ENCODE peak calls at places on chromosomes 2 and 18, in seven cellular contexts. One of them, this sample, is unnamed.

GRCh38 chr2:30769891-30770462 is 37.3 kb downstream of the CAPN13 start:
- DNase-seq in HCT116: no peak
- DNase-seq in GM23338: no peak
- DNase-seq in MM.1S: no peak
- DNase-seq in SK-N-SH: no peak
- DNase-seq in PC-3: no peak
- DNase-seq in hepatocyte: no peak
- DNase-seq in this sample: no peak

GRCh38 chr2:8508766-8509165 is 173.1 kb upstream of the ID2 start:
- DNase-seq in HCT116: no peak
- DNase-seq in GM23338: no peak
- DNase-seq in MM.1S: no peak
- DNase-seq in SK-N-SH: no peak
- DNase-seq in PC-3: no peak
- DNase-seq in hepatocyte: no peak
- DNase-seq in this sample: no peak

GRCh38 chr2:3718679-3719078 is 15.3 kb downstream of the DCDC2C start:
- DNase-seq in HCT116: no peak
- DNase-seq in GM23338: no peak
- DNase-seq in MM.1S: no peak
- DNase-seq in SK-N-SH: no peak
- DNase-seq in PC-3: no peak
- DNase-seq in hepatocyte: no peak
- DNase-seq in this sample: no peak

GRCh38 chr2:10832228-10832936 is 19.8 kb upstream of the PDIA6 start:
- DNase-seq in HCT116: peak; percentile 69
- DNase-seq in GM23338: peak; percentile 93
- DNase-seq in MM.1S: peak; percentile 87
- DNase-seq in SK-N-SH: peak; percentile 98
- DNase-seq in PC-3: peak; percentile 92
- DNase-seq in hepatocyte: peak; percentile 92
- DNase-seq in this sample: peak; percentile 87

GRCh38 chr2:8847400-8847799 is 10.0 kb upstream of the KIDINS220 start:
- DNase-seq in HCT116: no peak
- DNase-seq in GM23338: no peak
- DNase-seq in MM.1S: no peak
- DNase-seq in SK-N-SH: no peak
- DNase-seq in PC-3: peak; percentile 33
- DNase-seq in hepatocyte: no peak
- DNase-seq in this sample: no peak

GRCh38 chr2:230225486-230225885 is at the start of gene SP140:
- DNase-seq in HCT116: no peak
- DNase-seq in GM23338: no peak
- DNase-seq in MM.1S: peak; percentile 90
- DNase-seq in SK-N-SH: no peak
- DNase-seq in PC-3: no peak
- DNase-seq in hepatocyte: no peak
- DNase-seq in this sample: peak; percentile 57

GRCh38 chr2:144267209-144267608 is 252.7 kb downstream of the ZEB2 start:
- DNase-seq in HCT116: no peak
- DNase-seq in GM23338: no peak
- DNase-seq in MM.1S: peak; percentile 50
- DNase-seq in SK-N-SH: no peak
- DNase-seq in PC-3: no peak
- DNase-seq in hepatocyte: no peak
- DNase-seq in this sample: peak; percentile 28

GRCh38 chr2:163044116-163044515 is 205.5 kb upstream of the KCNH7 start:
- DNase-seq in HCT116: no peak
- DNase-seq in GM23338: no peak
- DNase-seq in MM.1S: no peak
- DNase-seq in SK-N-SH: no peak
- DNase-seq in PC-3: peak; percentile 15
- DNase-seq in hepatocyte: peak; percentile 11
- DNase-seq in this sample: no peak

GRCh38 chr18:413263-413662 is 87.2 kb downstream of the COLEC12 start:
- DNase-seq in HCT116: no peak
- DNase-seq in GM23338: no peak
- DNase-seq in MM.1S: no peak
- DNase-seq in SK-N-SH: no peak
- DNase-seq in PC-3: peak; percentile 40
- DNase-seq in hepatocyte: no peak
- DNase-seq in this sample: no peak

GRCh38 chr2:209049608-209050007 is 374.2 kb upstream of the MAP2 start:
- DNase-seq in HCT116: no peak
- DNase-seq in GM23338: peak; percentile 22
- DNase-seq in MM.1S: no peak
- DNase-seq in SK-N-SH: no peak
- DNase-seq in PC-3: no peak
- DNase-seq in hepatocyte: no peak
- DNase-seq in this sample: no peak

GRCh38 chr18:62976227-62976626 is 260.9 kb downstream of the PHLPP1 start:
- DNase-seq in HCT116: no peak
- DNase-seq in GM23338: no peak
- DNase-seq in MM.1S: no peak
- DNase-seq in SK-N-SH: no peak
- DNase-seq in PC-3: peak; percentile 84
- DNase-seq in hepatocyte: no peak
- DNase-seq in this sample: no peak

GRCh38 chr18:11149441-11150270 is at the start of gene PIEZO2:
- DNase-seq in HCT116: no peak
- DNase-seq in GM23338: peak; percentile 85
- DNase-seq in MM.1S: no peak
- DNase-seq in SK-N-SH: peak; percentile 28
- DNase-seq in PC-3: no peak
- DNase-seq in hepatocyte: peak; percentile 88
- DNase-seq in this sample: no peak

GRCh38 chr18:777021-777420 is 35.0 kb downstream of the YES1 start:
- DNase-seq in HCT116: no peak
- DNase-seq in GM23338: no peak
- DNase-seq in MM.1S: no peak
- DNase-seq in SK-N-SH: no peak
- DNase-seq in PC-3: no peak
- DNase-seq in hepatocyte: no peak
- DNase-seq in this sample: no peak

DNA sequence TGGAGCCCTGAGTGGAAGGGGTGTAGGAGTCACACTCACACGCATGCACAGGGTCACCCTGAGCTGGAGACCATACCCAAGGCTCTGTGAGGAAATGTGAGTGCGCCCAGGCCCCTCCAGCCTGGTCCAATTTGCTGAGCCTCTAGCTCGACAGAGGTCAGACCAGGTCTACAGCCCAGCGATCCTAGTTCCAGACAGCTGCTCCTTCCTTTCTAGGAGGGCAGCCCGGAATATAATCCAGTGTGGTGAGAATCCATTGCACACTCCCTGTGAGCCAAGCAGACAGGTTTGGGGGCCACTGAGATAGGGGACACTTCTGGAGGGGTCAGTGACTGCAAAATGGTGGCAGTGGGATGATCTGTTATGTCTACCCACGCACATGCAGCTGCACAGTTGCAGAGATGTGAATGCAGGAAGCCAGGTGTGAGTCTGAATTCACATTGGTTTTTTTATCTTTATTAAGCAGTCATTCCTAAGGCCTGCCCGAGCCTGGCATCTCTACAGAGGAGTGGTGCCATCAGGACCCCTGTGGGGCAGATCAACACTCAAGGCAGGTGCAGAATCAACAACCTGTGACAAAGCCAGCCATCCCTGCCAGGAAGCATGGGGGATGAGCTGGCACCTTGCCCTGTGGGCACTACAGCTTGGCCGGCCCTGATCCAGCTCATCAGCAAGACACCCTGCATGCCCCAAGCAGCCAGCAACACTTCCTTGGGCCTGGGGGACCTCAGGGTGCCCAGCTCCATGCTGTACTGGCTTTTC is at the start of gene GPR148:
- DNase-seq in HCT116: no peak
- DNase-seq in GM23338: no peak
- DNase-seq in MM.1S: no peak
- DNase-seq in SK-N-SH: no peak
- DNase-seq in PC-3: no peak
- DNase-seq in hepatocyte: no peak
- DNase-seq in this sample: no peak
- H3K4me2 ChIP-seq in HCT116: peak within 1 kb of the TSS; percentile 70
- H3K4me2 ChIP-seq in GM23338: peak within 1 kb of the TSS; percentile 100
- H3K4me2 ChIP-seq in MM.1S: peak within 1 kb of the TSS; percentile 83
- H3K4me2 ChIP-seq in SK-N-SH: peak within 1 kb of the TSS; percentile 88
- H3K4me2 ChIP-seq in PC-3: peak within 1 kb of the TSS; percentile 94
- H3K4me2 ChIP-seq in hepatocyte: peak within 1 kb of the TSS; percentile 87
- H3K4me2 ChIP-seq in this sample: peak within 1 kb of the TSS; percentile 61

DNA sequence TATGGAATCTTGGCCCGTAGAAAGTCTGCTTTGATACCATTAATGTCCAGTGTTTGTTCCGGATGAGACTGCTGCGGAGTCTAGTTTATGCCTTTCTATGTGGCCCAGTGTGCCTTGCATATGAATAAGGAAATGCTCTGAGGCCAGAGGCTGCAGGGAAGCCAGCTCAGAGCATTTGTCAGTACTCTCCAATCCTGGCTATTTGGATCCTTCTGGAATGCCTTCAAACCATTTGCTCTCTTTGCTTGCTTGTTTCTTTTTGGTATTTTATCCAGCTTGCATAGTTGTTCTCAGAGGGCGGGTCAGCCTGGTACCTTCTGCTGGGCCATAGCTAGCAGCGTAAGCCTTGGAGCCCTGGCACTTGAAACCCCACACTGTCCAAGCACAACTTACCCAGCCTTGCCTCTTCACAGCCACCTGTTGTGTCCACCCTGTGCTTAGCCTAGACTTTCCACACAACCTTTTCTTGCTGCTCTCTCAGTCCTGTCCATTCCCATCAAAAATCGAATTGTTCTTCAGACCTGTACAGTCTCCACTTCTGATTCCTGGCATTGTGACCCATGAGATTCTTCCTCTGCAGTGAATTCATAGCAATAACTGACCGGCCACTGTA is 20.5 kb downstream of the CENPO start:
- DNase-seq in HCT116: no peak
- DNase-seq in GM23338: no peak
- DNase-seq in MM.1S: no peak
- DNase-seq in SK-N-SH: no peak
- DNase-seq in PC-3: no peak
- DNase-seq in hepatocyte: no peak
- DNase-seq in this sample: no peak
- TF ChIP-seq CTCF in HCT116: no peak
- TF ChIP-seq CTCF in GM23338: no peak
- TF ChIP-seq CTCF in MM.1S: no peak
- TF ChIP-seq CTCF in SK-N-SH: no peak
- TF ChIP-seq CTCF in PC-3: no peak
- TF ChIP-seq CTCF in hepatocyte: no peak
- TF ChIP-seq CTCF in this sample: no peak

GRCh38 chr18:76464281-76465259 is 30.5 kb downstream of the ZNF516 start:
- DNase-seq in HCT116: no peak
- DNase-seq in GM23338: no peak
- DNase-seq in MM.1S: no peak
- DNase-seq in SK-N-SH: no peak
- DNase-seq in PC-3: no peak
- DNase-seq in hepatocyte: no peak
- DNase-seq in this sample: no peak

GRCh38 chr18:76463358-76463757 is 31.7 kb downstream of the ZNF516 start:
- DNase-seq in HCT116: no peak
- DNase-seq in GM23338: no peak
- DNase-seq in MM.1S: no peak
- DNase-seq in SK-N-SH: no peak
- DNase-seq in PC-3: no peak
- DNase-seq in hepatocyte: no peak
- DNase-seq in this sample: no peak

GRCh38 chr18:76462326-76462694 is 32.7 kb downstream of the ZNF516 start:
- DNase-seq in HCT116: no peak
- DNase-seq in GM23338: no peak
- DNase-seq in MM.1S: no peak
- DNase-seq in SK-N-SH: no peak
- DNase-seq in PC-3: no peak
- DNase-seq in hepatocyte: no peak
- DNase-seq in this sample: no peak

GRCh38 chr18:76465630-76466409 is 29.2 kb downstream of the ZNF516 start:
- DNase-seq in HCT116: no peak
- DNase-seq in GM23338: no peak
- DNase-seq in MM.1S: no peak
- DNase-seq in SK-N-SH: no peak
- DNase-seq in PC-3: no peak
- DNase-seq in hepatocyte: no peak
- DNase-seq in this sample: no peak

GRCh38 chr18:76463872-76464271 is 31.2 kb downstream of the ZNF516 start:
- DNase-seq in HCT116: no peak
- DNase-seq in GM23338: no peak
- DNase-seq in MM.1S: no peak
- DNase-seq in SK-N-SH: no peak
- DNase-seq in PC-3: no peak
- DNase-seq in hepatocyte: no peak
- DNase-seq in this sample: no peak
- TF ChIP-seq EZH2phosphoT487 in HCT116: no peak
- TF ChIP-seq EZH2phosphoT487 in GM23338: no peak
- TF ChIP-seq EZH2phosphoT487 in MM.1S: no peak
- TF ChIP-seq EZH2phosphoT487 in SK-N-SH: no peak
- TF ChIP-seq EZH2phosphoT487 in PC-3: no peak
- TF ChIP-seq EZH2phosphoT487 in hepatocyte: no peak
- TF ChIP-seq EZH2phosphoT487 in this sample: no peak

GRCh38 chr2:219218279-219219112 is at the start of gene ABCB6:
- DNase-seq in HCT116: peak; percentile 70
- DNase-seq in GM23338: peak; percentile 95
- DNase-seq in MM.1S: peak; percentile 94
- DNase-seq in SK-N-SH: peak; percentile 98
- DNase-seq in PC-3: peak; percentile 83
- DNase-seq in hepatocyte: peak; percentile 96
- DNase-seq in this sample: no peak
- H3K4me2 ChIP-seq in HCT116: peak within 1 kb of the TSS; percentile 100
- H3K4me2 ChIP-seq in GM23338: peak within 1 kb of the TSS; percentile 90
- H3K4me2 ChIP-seq in MM.1S: peak within 1 kb of the TSS; percentile 99
- H3K4me2 ChIP-seq in SK-N-SH: peak within 1 kb of the TSS; percentile 100
- H3K4me2 ChIP-seq in PC-3: peak within 1 kb of the TSS; percentile 96
- H3K4me2 ChIP-seq in hepatocyte: peak within 1 kb of the TSS; percentile 99
- H3K4me2 ChIP-seq in this sample: peak within 1 kb of the TSS; percentile 56

GRCh38 chr18:77754475-77755044 is 504.9 kb downstream of the GALR1 start:
- DNase-seq in HCT116: no peak
- DNase-seq in GM23338: no peak
- DNase-seq in MM.1S: no peak
- DNase-seq in SK-N-SH: no peak
- DNase-seq in PC-3: no peak
- DNase-seq in hepatocyte: no peak
- DNase-seq in this sample: no peak

GRCh38 chr18:77749189-77749588 is 499.5 kb downstream of the GALR1 start:
- DNase-seq in HCT116: no peak
- DNase-seq in GM23338: peak; percentile 62
- DNase-seq in MM.1S: no peak
- DNase-seq in SK-N-SH: peak; percentile 53
- DNase-seq in PC-3: peak; percentile 11
- DNase-seq in hepatocyte: no peak
- DNase-seq in this sample: no peak
- TF ChIP-seq CTCF in HCT116: no peak
- TF ChIP-seq CTCF in GM23338: peak; percentile 66
- TF ChIP-seq CTCF in MM.1S: peak; percentile 38
- TF ChIP-seq CTCF in SK-N-SH: peak; percentile 45
- TF ChIP-seq CTCF in PC-3: peak; percentile 53
- TF ChIP-seq CTCF in hepatocyte: peak; percentile 54
- TF ChIP-seq CTCF in this sample: peak; percentile 66

This sample was measured in OCI-LY7.